ENCODE peak calls at places on chromosomes 11 and 22, in seven cellular contexts. W is CD8-positive, alpha-beta memory T cell; V is lower lobe of right lung; O is GM12878; R is pancreas; F is retinal pigment epithelial cell; J is CD4-positive, alpha-beta memory T cell. M is an unnamed sample.

GRCh38 chr22:32217465-32217864 is 12.6 kb upstream of the RFPL2 start:
- DNase-seq in W (no peak), R (no peak), F (no peak), V (no peak), J (no peak), O (no peak), M (no peak)

GRCh38 chr22:24525416-24526037 is 29.4 kb downstream of the GUCD1 start:
- DNase-seq in O (peak), W (peak), F (no peak), R (peak), V (peak), J (peak), M (no peak)

GRCh38 chr11:122642472-122642922 is 13.0 kb upstream of the UBASH3B start:
- DNase-seq in F (no peak), R (peak), V (no peak), O (no peak), J (no peak), W (no peak), M (peak)

GRCh38 chr11:1652778-1653540 is 23.4 kb downstream of the KRTAP5-5 start:
- DNase-seq in J (peak), O (no peak), R (peak), W (peak), V (peak), F (no peak), M (no peak)

GRCh38 chr22:18071968-18072310 is 5.9 kb upstream of the PEX26 start:
- DNase-seq in F (no peak), J (no peak), R (no peak), W (no peak), V (no peak), O (no peak), M (no peak)

GRCh38 chr11:128726464-128727139 is 32.7 kb downstream of the FLI1 start:
- DNase-seq in J (peak), W (peak), F (no peak), V (peak), R (no peak), O (no peak), M (no peak)

GRCh38 chr11:2704896-2705606 is 5.3 kb upstream of the KCNQ1OT1 start:
- DNase-seq in J (no peak), F (no peak), R (no peak), W (no peak), O (no peak), V (peak), M (no peak)

GRCh38 chr22:30116362-30117117 is 36.3 kb downstream of the HORMAD2 start:
- DNase-seq in V (no peak), F (no peak), R (no peak), W (no peak), O (no peak), J (no peak), M (no peak)

GRCh38 chr22:33108037-33108436 is 49.9 kb upstream of the SYN3 start:
- DNase-seq in R (no peak), F (no peak), W (no peak), V (no peak), J (no peak), O (no peak), M (no peak)

GRCh38 chr11:134741453-134742227 is 329.6 kb upstream of the B3GAT1 start:
- DNase-seq in O (no peak), W (no peak), F (no peak), R (no peak), V (no peak), J (no peak), M (no peak)

GRCh38 chr11:17604201-17604912 is 57.3 kb downstream of the OTOG start:
- DNase-seq in W (no peak), O (no peak), F (no peak), J (no peak), R (no peak), V (no peak), M (no peak)

GRCh38 chr22:48538291-48538820 is 1289.3 kb downstream of the BRD1 start:
- DNase-seq in J (no peak), O (no peak), V (no peak), F (no peak), R (no peak), W (no peak), M (no peak)

GRCh38 chr11:46421257-46421880 is 29.8 kb upstream of the CHRM4 start:
- DNase-seq in W (no peak), O (no peak), F (peak), J (no peak), V (no peak), R (no peak), M (no peak)

GRCh38 chr11:76234704-76235232 is 28.5 kb upstream of the WNT11 start:
- DNase-seq in J (no peak), F (no peak), W (no peak), O (no peak), V (peak), R (no peak), M (no peak)

GRCh38 chr11:17366491-17366890 is 14.9 kb downstream of the NCR3LG1 start:
- DNase-seq in J (no peak), V (no peak), O (no peak), R (no peak), F (peak), W (no peak), M (no peak)

DNA sequence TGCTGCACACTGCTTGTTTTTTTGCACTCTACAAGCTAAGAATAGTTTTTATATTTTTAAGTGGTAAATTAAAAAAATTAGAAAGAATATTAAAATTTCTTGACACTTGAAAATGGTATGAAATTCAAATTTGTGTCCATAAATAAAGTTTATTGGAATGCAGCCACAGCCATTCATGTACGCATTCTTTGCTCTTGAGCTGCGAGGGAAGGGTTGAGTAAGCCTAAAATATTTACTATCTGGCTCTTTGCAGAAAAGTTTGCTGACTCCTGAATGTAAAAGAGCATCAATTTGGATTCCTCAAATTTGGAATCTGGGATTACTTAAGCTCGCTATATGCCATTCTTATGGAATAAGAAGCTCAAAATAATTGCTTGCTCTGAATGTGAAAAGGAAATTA is 3.4 kb upstream of the ADAMTS8 start:
- DNase-seq in J (no peak), F (no peak), O (no peak), V (no peak), R (no peak), W (no peak), M (no peak)
- H3K4me3 ChIP-seq in J (no peak), F (no peak), O (no peak), V (no peak), R (no peak), W (no peak), M (no peak)

GRCh38 chr22:38080847-38081635 is 2.9 kb downstream of the SLC16A8 start:
- DNase-seq in W (no peak), J (no peak), R (no peak), O (no peak), F (no peak), V (peak), M (no peak)
- H3K4me3 ChIP-seq in W (no peak), J (no peak), R (peak), O (no peak), F (no peak), V (peak), M (peak)

DNA sequence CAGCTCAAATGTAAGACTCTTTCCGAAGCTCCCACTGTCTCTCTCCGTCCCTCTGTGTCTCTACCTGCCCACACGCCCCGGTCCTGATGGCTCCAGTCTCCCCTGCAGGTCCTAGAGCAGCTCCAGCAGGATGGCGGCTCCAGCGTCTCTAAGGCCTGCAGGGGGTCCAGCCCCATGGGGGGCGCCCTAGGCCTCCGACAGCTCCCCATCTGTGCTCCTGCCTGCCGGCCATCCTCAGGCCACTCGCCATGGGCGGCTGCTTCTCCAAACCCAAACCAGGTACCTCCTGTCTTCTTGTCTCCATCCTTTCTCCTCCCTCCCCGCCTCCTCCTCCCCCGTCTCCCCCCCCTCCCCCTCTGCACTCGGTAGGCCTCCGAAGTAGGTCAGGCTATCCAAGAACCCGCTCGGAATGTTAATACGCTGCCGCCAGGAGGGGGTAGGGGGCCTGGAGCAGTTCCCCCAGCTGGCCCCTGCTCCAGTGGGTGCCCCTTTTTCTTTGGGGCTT is 694 bp downstream of the AIFM3 start:
- DNase-seq in J (no peak), R (no peak), O (no peak), F (no peak), W (no peak), V (no peak), M (no peak)
- H3K4me3 ChIP-seq in J (no peak), R (no peak), O (no peak), F (no peak), W (no peak), V (no peak), M (no peak)

GRCh38 chr22:46087816-46088277 is 62.5 kb upstream of the PPARA start:
- DNase-seq in J (no peak), F (no peak), R (peak), W (no peak), V (peak), O (no peak), M (no peak)
- H3K4me3 ChIP-seq in J (no peak), F (no peak), R (peak), W (no peak), V (peak), O (no peak), M (peak)

GRCh38 chr11:101185985-101186384 is 56.4 kb upstream of the PGR start:
- DNase-seq in F (no peak), V (no peak), W (no peak), R (no peak), O (no peak), J (no peak), M (no peak)

GRCh38 chr11:101188801-101189200 is 59.2 kb upstream of the PGR start:
- DNase-seq in J (no peak), R (no peak), O (no peak), W (no peak), V (no peak), F (no peak), M (no peak)

GRCh38 chr11:101187748-101188147 is 58.1 kb upstream of the PGR start:
- DNase-seq in F (no peak), J (no peak), O (no peak), V (no peak), W (no peak), R (no peak), M (no peak)

GRCh38 chr11:101188173-101188572 is 58.6 kb upstream of the PGR start:
- DNase-seq in O (no peak), V (no peak), W (no peak), J (no peak), R (no peak), F (no peak), M (no peak)
- H3K4me3 ChIP-seq in O (no peak), V (no peak), W (no peak), J (no peak), R (no peak), F (no peak), M (no peak)

GRCh38 chr11:108961095-108961494 is 296.2 kb downstream of the DDX10 start:
- DNase-seq in W (no peak), J (no peak), V (no peak), O (no peak), F (no peak), R (no peak), M (no peak)
- H3K4me3 ChIP-seq in W (no peak), J (no peak), V (no peak), O (no peak), F (no peak), R (no peak), M (no peak)

GRCh38 chr11:33554219-33554618 is 146.4 kb downstream of the C11orf91 start:
- DNase-seq in O (no peak), V (no peak), J (no peak), W (no peak), R (no peak), F (no peak), M (no peak)
- H3K4me3 ChIP-seq in O (no peak), V (no peak), J (no peak), W (no peak), R (no peak), F (no peak), M (no peak)

DNA sequence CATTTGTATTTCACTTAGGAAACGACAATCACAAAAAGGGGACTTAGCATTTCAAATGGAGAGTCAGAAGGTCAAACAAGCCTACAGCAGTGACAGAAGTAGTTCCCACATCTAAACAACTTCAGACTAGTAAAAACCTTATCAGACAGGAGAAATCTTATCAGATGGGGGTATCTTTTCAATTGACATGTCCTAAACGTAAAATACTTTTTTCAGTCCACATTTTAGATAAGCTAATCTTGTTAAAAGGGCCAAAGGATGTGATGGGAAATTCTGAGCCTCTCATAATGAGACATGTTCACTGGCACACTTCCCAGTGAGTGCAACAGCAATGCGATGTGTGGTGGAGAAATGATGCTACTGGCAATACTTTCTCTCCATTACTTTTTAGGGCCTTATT is 2.4 kb downstream of the MAPK1 start:
- DNase-seq in R (no peak), J (no peak), F (peak), V (no peak), O (no peak), W (no peak), M (no peak)
- H3K4me3 ChIP-seq in R (peak), J (no peak), F (no peak), V (peak), O (peak), W (no peak), M (peak)

DNA sequence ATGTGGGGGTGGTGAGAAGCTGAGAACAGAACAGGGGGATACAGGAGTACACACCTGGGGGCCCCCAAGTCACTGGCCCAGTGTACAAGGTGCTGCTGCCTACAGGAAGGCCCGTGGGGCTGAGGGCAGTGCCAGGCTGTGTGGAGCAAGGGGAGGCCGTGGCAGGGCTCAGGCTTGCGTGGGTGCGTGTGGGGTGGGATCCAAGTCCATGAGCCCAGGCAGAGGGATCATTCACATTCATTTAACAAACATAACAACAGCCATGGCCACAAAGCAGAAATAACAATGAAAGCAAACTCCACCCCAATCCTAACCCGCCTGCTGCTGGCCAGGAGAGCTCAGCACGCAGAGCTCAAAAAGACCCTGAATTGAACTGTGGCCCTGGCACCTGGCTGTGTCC is 17.1 kb upstream of the SCGB1A1 start:
- DNase-seq in V (no peak), W (no peak), R (no peak), J (no peak), O (no peak), F (no peak), M (no peak)
- H3K4me3 ChIP-seq in V (no peak), W (peak), R (no peak), J (peak), O (no peak), F (no peak), M (no peak)

M was measured in epithelial cell of proximal tubule.